ENCODE peak calls at places on chromosome 1, in four cellular contexts. V is GM12865, D is endodermal cell, R is adrenal gland. L is an unnamed sample.

GRCh38 chr1:111600886-111601386 is 18.7 kb upstream of the RAP1A start:
- DNase-seq in R (no peak), V (peak), D (no peak), L (no peak)

GRCh38 chr1:76766381-76766780 is 100.9 kb upstream of the ST6GALNAC5 start:
- DNase-seq in R (no peak), D (no peak), V (no peak), L (no peak)

GRCh38 chr1:25245809-25246599 is 1.2 kb downstream of the RSRP1 start:
- DNase-seq in D (no peak), V (peak), R (peak), L (no peak)

GRCh38 chr1:111192643-111193519 is 7.6 kb downstream of the DENND2D start:
- DNase-seq in D (no peak), V (peak), R (no peak), L (no peak)

GRCh38 chr1:177517556-177517955 is 346.8 kb downstream of the BRINP2 start:
- DNase-seq in V (no peak), D (no peak), R (no peak), L (no peak)

GRCh38 chr1:211613108-211613947 is 34.4 kb upstream of the SLC30A1 start:
- DNase-seq in D (no peak), R (peak), V (peak), L (no peak)

GRCh38 chr1:201221201-201221846 is 30.7 kb downstream of the IGFN1 start:
- DNase-seq in R (no peak), V (no peak), D (peak), L (no peak)

GRCh38 chr1:41446851-41447610 is 37.5 kb downstream of the EDN2 start:
- DNase-seq in R (no peak), V (no peak), D (no peak), L (no peak)

GRCh38 chr1:171477804-171478203 is 7.5 kb upstream of the PRRC2C start:
- DNase-seq in R (no peak), D (no peak), V (no peak), L (no peak)

GRCh38 chr1:23214640-23215039 is 2.7 kb downstream of the HTR1D start:
- DNase-seq in R (no peak), V (no peak), D (no peak), L (no peak)

GRCh38 chr1:151964510-151964909 is 29.1 kb downstream of the S100A10 start:
- DNase-seq in R (no peak), D (no peak), V (no peak), L (no peak)

GRCh38 chr1:214086945-214087344 is 99.2 kb downstream of the PROX1 start:
- DNase-seq in R (no peak), V (no peak), D (no peak), L (no peak)

GRCh38 chr1:111052246-111052645 is 87.6 kb downstream of the DRAM2 start:
- DNase-seq in R (no peak), D (no peak), V (no peak), L (no peak)

GRCh38 chr1:91507330-91507729 is 6.7 kb downstream of the CDC7 start:
- DNase-seq in D (no peak), V (no peak), R (no peak), L (no peak)

GRCh38 chr1:153527023-153527724 is 8.6 kb downstream of the S100A6 start:
- DNase-seq in D (peak), R (no peak), V (no peak), L (no peak)

GRCh38 chr1:119646521-119647227 is 1.4 kb downstream of the ZNF697 start:
- DNase-seq in R (peak), D (no peak), V (no peak), L (no peak)

GRCh38 chr1:181104042-181104789 is 15.7 kb downstream of the IER5 start:
- DNase-seq in D (no peak), R (no peak), V (peak), L (no peak)

GRCh38 chr1:15352122-15352957 is 57.3 kb upstream of the EFHD2 start:
- DNase-seq in R (no peak), D (peak), V (peak), L (no peak)

GRCh38 chr1:244971524-244972216 is 107.3 kb upstream of the HNRNPU start:
- DNase-seq in R (no peak), D (no peak), V (no peak), L (no peak)

GRCh38 chr1:167926486-167926997 is 9.9 kb upstream of the DCAF6 start:
- DNase-seq in R (no peak), V (no peak), D (no peak), L (no peak)

GRCh38 chr1:15700510-15700909 is 16.4 kb downstream of the PLEKHM2 start:
- DNase-seq in R (no peak), V (no peak), D (no peak), L (no peak)

GRCh38 chr1:95118019-95118499 is 904 bp downstream of the TLCD4 start:
- DNase-seq in V (peak), D (no peak), R (no peak), L (no peak)

GRCh38 chr1:45410850-45411509 is 70.7 kb upstream of the MUTYH start:
- DNase-seq in D (no peak), R (no peak), V (no peak), L (no peak)

GRCh38 chr1:186498695-186499389 is 37.9 kb upstream of the PDC start:
- DNase-seq in R (no peak), D (no peak), V (no peak), L (no peak)

GRCh38 chr1:14970115-14970798 is 183.3 kb upstream of the TMEM51 start:
- DNase-seq in V (peak), D (peak), R (peak), L (no peak)

DNA sequence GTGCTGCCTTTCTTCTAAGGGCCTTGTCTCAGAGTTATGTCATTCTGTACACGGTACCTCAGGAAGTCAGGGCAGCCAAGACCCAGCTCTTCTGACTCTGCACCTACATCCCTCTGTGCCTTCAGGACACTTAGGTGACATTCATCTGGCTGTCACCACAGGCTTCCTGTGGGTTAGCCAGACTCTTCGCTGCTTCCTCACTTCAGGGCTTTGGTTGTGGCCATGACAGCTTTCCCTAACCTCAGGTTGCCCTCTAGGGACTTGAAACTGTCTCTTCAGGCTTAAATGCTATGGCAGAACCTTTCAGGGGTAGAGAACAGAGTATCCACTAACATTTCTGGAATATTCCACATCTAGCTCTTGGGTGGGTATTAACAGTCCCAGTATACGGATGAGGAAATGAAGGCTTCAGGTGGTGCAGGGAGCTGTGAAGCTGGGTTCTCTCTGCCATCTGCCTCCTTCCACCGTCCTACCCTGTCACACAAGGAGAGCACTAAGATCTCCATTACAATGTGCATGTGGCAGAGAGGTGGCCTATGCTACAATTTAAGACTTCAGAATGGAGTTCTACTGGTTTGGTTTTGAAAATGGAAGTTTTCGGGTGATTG is 9.9 kb downstream of the TSSK3 start:
- DNase-seq in R (no peak), V (peak), D (peak), L (no peak)
- TF ChIP-seq CTCF in R (peak), V (no peak), D (peak), L (no peak)

DNA sequence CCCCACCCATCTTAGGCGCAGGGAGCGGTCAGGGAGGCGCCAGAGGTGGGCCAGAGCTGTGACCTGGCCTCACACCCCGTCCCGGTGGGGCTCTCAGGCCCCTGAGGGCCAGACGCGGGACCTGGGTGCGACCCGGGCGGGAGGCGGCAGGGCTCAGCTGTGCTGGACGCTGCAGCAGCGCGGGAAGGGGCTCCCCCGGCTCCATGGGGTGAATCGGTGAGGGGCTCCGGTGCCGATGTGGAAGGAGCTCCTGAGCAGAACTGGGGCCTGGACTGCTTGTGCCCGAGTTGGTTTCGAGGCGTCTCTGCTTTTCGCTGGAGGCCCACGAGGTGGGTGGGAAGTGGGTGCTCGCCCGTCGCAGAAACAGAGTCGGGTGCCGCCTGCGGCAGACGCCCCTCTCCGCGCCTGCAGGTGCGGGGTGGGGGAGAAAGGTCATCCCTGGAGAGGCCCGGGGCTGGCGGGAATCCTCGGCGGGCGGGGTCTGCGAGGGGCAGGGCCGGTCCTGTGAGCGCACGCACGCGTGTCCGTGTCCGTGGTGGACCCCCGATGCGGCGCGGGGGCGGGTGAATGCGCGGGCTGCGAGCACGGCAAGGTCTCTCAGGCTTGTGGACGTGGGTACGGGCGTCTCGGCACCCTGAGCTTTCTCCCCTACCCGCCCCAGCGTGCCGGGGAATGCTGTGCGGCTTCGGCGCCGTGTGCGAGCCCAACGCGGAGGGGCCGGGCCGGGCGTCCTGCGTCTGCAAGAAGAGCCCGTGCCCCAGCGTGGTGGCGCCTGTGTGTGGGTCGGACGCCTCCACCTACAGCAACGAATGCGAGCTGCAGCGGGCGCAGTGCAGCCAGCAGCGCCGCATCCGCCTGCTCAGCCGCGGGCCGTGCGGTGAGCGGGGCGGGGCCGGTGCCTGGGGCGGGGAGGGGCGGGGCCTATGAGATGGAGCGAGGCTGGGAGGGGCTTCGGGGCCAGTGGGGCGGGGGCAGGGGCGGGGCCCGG is 20.4 kb downstream of the AGRN start:
- DNase-seq in D (peak), V (peak), R (peak), L (peak)
- TF ChIP-seq CTCF in D (no peak), V (no peak), R (no peak), L (peak)

GRCh38 chr1:98001764-98002163 is 80.9 kb upstream of the DPYD start:
- DNase-seq in V (no peak), R (no peak), D (no peak), L (no peak)
- TF ChIP-seq CTCF in V (no peak), R (no peak), D (peak), L (no peak)

GRCh38 chr1:20701446-20701845 is 16.4 kb downstream of the KIF17 start:
- DNase-seq in D (no peak), V (no peak), R (no peak), L (no peak)

GRCh38 chr1:20701847-20702246 is 16.0 kb downstream of the KIF17 start:
- DNase-seq in V (no peak), D (no peak), R (no peak), L (no peak)

GRCh38 chr1:20700636-20701215 is 17.1 kb downstream of the KIF17 start:
- DNase-seq in R (no peak), V (no peak), D (no peak), L (no peak)

GRCh38 chr1:20703124-20703756 is 14.6 kb downstream of the KIF17 start:
- DNase-seq in V (no peak), D (no peak), R (no peak), L (no peak)

GRCh38 chr1:20702416-20702815 is 15.4 kb downstream of the KIF17 start:
- DNase-seq in V (no peak), R (no peak), D (no peak), L (no peak)
- TF ChIP-seq CTCF in V (peak), R (peak), D (peak), L (peak)

DNA sequence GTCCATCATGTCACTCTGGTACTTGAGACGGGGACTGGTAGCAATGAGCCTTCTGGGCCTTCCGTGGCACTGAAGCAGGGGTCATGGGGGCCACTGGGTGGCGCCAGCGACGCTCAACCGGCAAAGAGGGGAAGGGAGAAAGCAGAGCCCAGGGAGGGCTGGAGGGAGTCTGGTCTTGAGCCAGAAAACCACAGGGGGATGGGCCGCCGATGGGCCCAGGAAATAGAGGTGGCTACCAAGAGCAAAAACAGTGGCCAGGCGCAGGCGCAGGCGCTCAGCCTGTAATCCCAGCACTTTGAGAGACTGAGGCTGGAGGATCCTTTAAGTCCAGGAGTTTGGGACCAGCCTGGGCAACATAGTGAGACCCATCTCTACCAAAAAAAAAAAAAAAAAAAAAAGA is 21.8 kb downstream of the EXOC8 start:
- DNase-seq in D (peak), R (peak), V (peak), L (no peak)
- TF ChIP-seq CTCF in D (peak), R (peak), V (peak), L (peak)